ENCODE peak calls at places on chromosomes 3 and 15, in six cellular contexts. One of them, this sample, is unnamed.

GRCh38 chr3:160754371-160754854 is 1.6 kb upstream of the PPM1L start:
- DNase-seq in AG10803: peak
- DNase-seq in choroid plexus epithelial cell: peak
- DNase-seq in A549: no peak
- DNase-seq in H1: no peak
- DNase-seq in AG09309: peak
- DNase-seq in this sample: peak

GRCh38 chr3:125103406-125103805 is 47.6 kb upstream of the HEG1 start:
- DNase-seq in AG10803: no peak
- DNase-seq in choroid plexus epithelial cell: no peak
- DNase-seq in A549: no peak
- DNase-seq in H1: no peak
- DNase-seq in AG09309: no peak
- DNase-seq in this sample: no peak

GRCh38 chr3:56787784-56788256 is 13.9 kb downstream of the ARHGEF3 start:
- DNase-seq in AG10803: no peak
- DNase-seq in choroid plexus epithelial cell: no peak
- DNase-seq in A549: no peak
- DNase-seq in H1: no peak
- DNase-seq in AG09309: no peak
- DNase-seq in this sample: no peak

GRCh38 chr3:85572426-85572825 is 613.6 kb downstream of the CADM2 start:
- DNase-seq in AG10803: no peak
- DNase-seq in choroid plexus epithelial cell: peak
- DNase-seq in A549: no peak
- DNase-seq in H1: no peak
- DNase-seq in AG09309: no peak
- DNase-seq in this sample: no peak

GRCh38 chr3:86968224-86968932 is 22.6 kb downstream of the VGLL3 start:
- DNase-seq in AG10803: no peak
- DNase-seq in choroid plexus epithelial cell: peak
- DNase-seq in A549: no peak
- DNase-seq in H1: no peak
- DNase-seq in AG09309: no peak
- DNase-seq in this sample: no peak

GRCh38 chr3:13475871-13476590 is 4.1 kb upstream of the HDAC11 start:
- DNase-seq in AG10803: peak
- DNase-seq in choroid plexus epithelial cell: no peak
- DNase-seq in A549: no peak
- DNase-seq in H1: no peak
- DNase-seq in AG09309: no peak
- DNase-seq in this sample: no peak

GRCh38 chr3:158830391-158830790 is 28.5 kb downstream of the MFSD1 start:
- DNase-seq in AG10803: peak
- DNase-seq in choroid plexus epithelial cell: peak
- DNase-seq in A549: no peak
- DNase-seq in H1: no peak
- DNase-seq in AG09309: no peak
- DNase-seq in this sample: no peak

GRCh38 chr15:33679065-33679464 is 289.2 kb upstream of the CHRM5 start:
- DNase-seq in AG10803: no peak
- DNase-seq in choroid plexus epithelial cell: no peak
- DNase-seq in A549: no peak
- DNase-seq in H1: no peak
- DNase-seq in AG09309: no peak
- DNase-seq in this sample: no peak

GRCh38 chr3:107927361-107928083 is 163.3 kb downstream of the CD47 start:
- DNase-seq in AG10803: peak
- DNase-seq in choroid plexus epithelial cell: peak
- DNase-seq in A549: peak
- DNase-seq in H1: peak
- DNase-seq in AG09309: peak
- DNase-seq in this sample: peak

GRCh38 chr3:124829175-124829818 is 57.9 kb downstream of the ITGB5 start:
- DNase-seq in AG10803: peak
- DNase-seq in choroid plexus epithelial cell: no peak
- DNase-seq in A549: no peak
- DNase-seq in H1: no peak
- DNase-seq in AG09309: no peak
- DNase-seq in this sample: no peak

GRCh38 chr3:60536420-60536819 is 714.8 kb downstream of the FHIT start:
- DNase-seq in AG10803: no peak
- DNase-seq in choroid plexus epithelial cell: no peak
- DNase-seq in A549: no peak
- DNase-seq in H1: no peak
- DNase-seq in AG09309: no peak
- DNase-seq in this sample: no peak

GRCh38 chr3:43866529-43867353 is 176.0 kb downstream of the ABHD5 start:
- DNase-seq in AG10803: peak
- DNase-seq in choroid plexus epithelial cell: peak
- DNase-seq in A549: peak
- DNase-seq in H1: no peak
- DNase-seq in AG09309: peak
- DNase-seq in this sample: no peak

GRCh38 chr3:148309390-148310035 is 388.2 kb upstream of the AGTR1 start:
- DNase-seq in AG10803: peak
- DNase-seq in choroid plexus epithelial cell: peak
- DNase-seq in A549: peak
- DNase-seq in H1: no peak
- DNase-seq in AG09309: peak
- DNase-seq in this sample: peak

GRCh38 chr15:63521405-63522142 is 17.2 kb downstream of the USP3 start:
- DNase-seq in AG10803: peak
- DNase-seq in choroid plexus epithelial cell: peak
- DNase-seq in A549: no peak
- DNase-seq in H1: no peak
- DNase-seq in AG09309: no peak
- DNase-seq in this sample: no peak

GRCh38 chr3:38163117-38163870 is 2.0 kb upstream of the OXSR1 start:
- DNase-seq in AG10803: no peak
- DNase-seq in choroid plexus epithelial cell: no peak
- DNase-seq in A549: peak
- DNase-seq in H1: no peak
- DNase-seq in AG09309: no peak
- DNase-seq in this sample: no peak

GRCh38 chr3:4821331-4821730 is 157.9 kb upstream of the BHLHE40 start:
- DNase-seq in AG10803: no peak
- DNase-seq in choroid plexus epithelial cell: no peak
- DNase-seq in A549: peak
- DNase-seq in H1: no peak
- DNase-seq in AG09309: no peak
- DNase-seq in this sample: no peak

GRCh38 chr3:171384101-171384891 is 75.9 kb downstream of the TNIK start:
- DNase-seq in AG10803: no peak
- DNase-seq in choroid plexus epithelial cell: peak
- DNase-seq in A549: no peak
- DNase-seq in H1: no peak
- DNase-seq in AG09309: no peak
- DNase-seq in this sample: peak

GRCh38 chr3:188298585-188298984 is 144.6 kb downstream of the LPP start:
- DNase-seq in AG10803: no peak
- DNase-seq in choroid plexus epithelial cell: no peak
- DNase-seq in A549: no peak
- DNase-seq in H1: no peak
- DNase-seq in AG09309: no peak
- DNase-seq in this sample: no peak

DNA sequence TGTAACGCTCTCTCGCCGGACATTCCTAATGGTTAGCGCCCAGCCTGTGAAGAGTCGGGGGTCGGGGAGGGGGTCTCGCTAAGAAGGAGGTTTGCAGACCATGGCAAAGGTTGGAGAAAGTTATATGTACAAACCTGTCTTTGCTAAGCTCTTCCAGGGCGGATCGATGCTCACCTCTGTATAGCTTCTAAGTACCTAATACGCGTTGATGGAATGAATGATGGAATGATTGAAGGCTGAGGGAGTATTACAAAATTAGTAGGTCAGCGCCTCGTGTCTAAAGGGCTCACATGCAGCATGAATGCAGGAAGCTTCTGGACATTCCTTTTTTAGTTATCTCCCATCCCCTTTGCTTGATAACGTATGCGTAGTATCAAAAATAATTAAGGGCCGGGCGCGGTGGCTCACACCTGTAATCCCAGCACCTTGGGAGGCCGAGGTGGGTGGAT is 305 bp upstream of the KPNA1 start:
- DNase-seq in AG10803: no peak
- DNase-seq in choroid plexus epithelial cell: no peak
- DNase-seq in A549: no peak
- DNase-seq in H1: no peak
- DNase-seq in AG09309: no peak
- DNase-seq in this sample: no peak
- H3K4me3 ChIP-seq in AG10803: peak
- H3K4me3 ChIP-seq in choroid plexus epithelial cell: peak
- H3K4me3 ChIP-seq in A549: peak
- H3K4me3 ChIP-seq in H1: peak
- H3K4me3 ChIP-seq in AG09309: peak
- H3K4me3 ChIP-seq in this sample: peak

DNA sequence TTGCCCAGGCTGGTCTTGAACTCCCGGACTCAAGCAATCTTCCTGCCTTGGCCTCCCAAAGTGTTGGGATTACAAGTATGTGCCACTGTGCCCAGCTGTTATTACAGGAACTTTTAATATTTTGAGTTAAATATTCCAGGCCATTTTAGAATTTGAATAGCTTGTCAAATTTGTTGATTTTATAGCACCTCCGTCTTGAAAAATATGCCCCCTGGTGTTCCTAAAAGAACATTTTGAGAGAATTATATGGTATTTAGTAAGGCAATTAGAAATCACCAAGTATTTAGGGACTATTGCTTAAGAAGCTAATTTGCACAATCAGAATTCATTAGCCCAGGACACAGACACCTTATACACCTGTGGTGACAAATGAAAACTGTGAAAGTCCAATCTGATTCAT is 23.7 kb downstream of the PDE8A start:
- DNase-seq in AG10803: no peak
- DNase-seq in choroid plexus epithelial cell: peak
- DNase-seq in A549: no peak
- DNase-seq in H1: no peak
- DNase-seq in AG09309: no peak
- DNase-seq in this sample: no peak
- TF ChIP-seq CTCF in AG10803: peak
- TF ChIP-seq CTCF in choroid plexus epithelial cell: no peak
- TF ChIP-seq CTCF in A549: peak
- TF ChIP-seq CTCF in H1: no peak
- TF ChIP-seq CTCF in AG09309: peak
- TF ChIP-seq CTCF in this sample: no peak

GRCh38 chr3:42685891-42686820 is 819 bp downstream of the KLHL40 start:
- DNase-seq in AG10803: peak
- DNase-seq in choroid plexus epithelial cell: no peak
- DNase-seq in A549: no peak
- DNase-seq in H1: no peak
- DNase-seq in AG09309: no peak
- DNase-seq in this sample: no peak
- H3K4me3 ChIP-seq in AG10803: peak
- H3K4me3 ChIP-seq in choroid plexus epithelial cell: no peak
- H3K4me3 ChIP-seq in A549: no peak
- H3K4me3 ChIP-seq in H1: no peak
- H3K4me3 ChIP-seq in AG09309: no peak
- H3K4me3 ChIP-seq in this sample: no peak

DNA sequence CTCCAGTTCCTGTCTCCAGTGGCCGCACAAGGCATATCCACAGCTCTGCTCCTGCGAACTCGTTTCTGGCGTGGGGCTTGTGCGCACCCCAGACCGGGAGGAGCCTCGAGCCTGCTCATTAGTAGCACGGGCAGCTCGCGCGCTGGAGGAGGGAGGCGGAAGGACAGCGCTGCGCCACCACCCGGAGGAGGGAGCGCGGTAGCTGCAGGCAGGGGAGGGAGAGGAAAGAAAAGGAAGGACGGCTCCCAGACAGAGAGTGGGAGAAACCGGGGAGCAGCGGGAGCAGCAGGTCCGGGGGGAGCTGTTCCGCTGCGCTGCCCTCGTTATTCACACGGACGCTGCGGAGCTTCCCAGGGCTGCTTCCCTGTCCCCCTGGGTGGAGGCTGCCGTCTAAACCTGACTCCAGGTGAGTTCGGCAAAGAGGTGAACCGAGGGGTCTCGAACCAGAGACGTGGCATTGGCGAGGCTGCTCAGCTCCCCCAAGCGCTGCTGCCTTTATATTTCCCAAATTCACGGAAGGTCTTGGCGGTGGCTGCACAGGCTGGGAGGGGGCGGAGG is 121.3 kb upstream of the ZNF717 start:
- DNase-seq in AG10803: peak
- DNase-seq in choroid plexus epithelial cell: peak
- DNase-seq in A549: no peak
- DNase-seq in H1: peak
- DNase-seq in AG09309: peak
- DNase-seq in this sample: no peak
- TF ChIP-seq CTCF in AG10803: no peak
- TF ChIP-seq CTCF in choroid plexus epithelial cell: peak
- TF ChIP-seq CTCF in A549: no peak
- TF ChIP-seq CTCF in H1: peak
- TF ChIP-seq CTCF in AG09309: peak
- TF ChIP-seq CTCF in this sample: no peak

GRCh38 chr3:22585504-22585903 is 617.6 kb upstream of the UBE2E2 start:
- DNase-seq in AG10803: no peak
- DNase-seq in choroid plexus epithelial cell: peak
- DNase-seq in A549: no peak
- DNase-seq in H1: no peak
- DNase-seq in AG09309: no peak
- DNase-seq in this sample: peak

GRCh38 chr3:22587446-22587845 is 615.7 kb upstream of the UBE2E2 start:
- DNase-seq in AG10803: no peak
- DNase-seq in choroid plexus epithelial cell: no peak
- DNase-seq in A549: no peak
- DNase-seq in H1: no peak
- DNase-seq in AG09309: no peak
- DNase-seq in this sample: no peak

GRCh38 chr3:22582291-22582690 is 620.8 kb upstream of the UBE2E2 start:
- DNase-seq in AG10803: no peak
- DNase-seq in choroid plexus epithelial cell: no peak
- DNase-seq in A549: no peak
- DNase-seq in H1: no peak
- DNase-seq in AG09309: no peak
- DNase-seq in this sample: no peak
- H3K4me3 ChIP-seq in AG10803: no peak
- H3K4me3 ChIP-seq in choroid plexus epithelial cell: no peak
- H3K4me3 ChIP-seq in A549: no peak
- H3K4me3 ChIP-seq in H1: no peak
- H3K4me3 ChIP-seq in AG09309: no peak
- H3K4me3 ChIP-seq in this sample: no peak

GRCh38 chr3:119950666-119951325 is 143.5 kb downstream of the GSK3B start:
- DNase-seq in AG10803: no peak
- DNase-seq in choroid plexus epithelial cell: no peak
- DNase-seq in A549: no peak
- DNase-seq in H1: no peak
- DNase-seq in AG09309: no peak
- DNase-seq in this sample: no peak

GRCh38 chr3:119944091-119944490 is 150.2 kb downstream of the GSK3B start:
- DNase-seq in AG10803: no peak
- DNase-seq in choroid plexus epithelial cell: no peak
- DNase-seq in A549: no peak
- DNase-seq in H1: no peak
- DNase-seq in AG09309: no peak
- DNase-seq in this sample: no peak

GRCh38 chr3:119945286-119945685 is 149.0 kb downstream of the GSK3B start:
- DNase-seq in AG10803: no peak
- DNase-seq in choroid plexus epithelial cell: no peak
- DNase-seq in A549: no peak
- DNase-seq in H1: no peak
- DNase-seq in AG09309: no peak
- DNase-seq in this sample: no peak
- TF ChIP-seq CTCF in AG10803: no peak
- TF ChIP-seq CTCF in choroid plexus epithelial cell: no peak
- TF ChIP-seq CTCF in A549: no peak
- TF ChIP-seq CTCF in H1: no peak
- TF ChIP-seq CTCF in AG09309: no peak
- TF ChIP-seq CTCF in this sample: no peak

This sample was measured in fibroblast of villous mesenchyme.